ENCODE peak calls at places on chromosomes 11 and 22, in five cellular contexts. F is HEK293T, P is GM12878, U is HepG2, B is SK-N-SH. K is an unnamed sample.

GRCh38 chr11:94734563-94735275 is 33.4 kb upstream of the AMOTL1 start:
- DNase-seq in P (no peak), B (no peak), F (no peak), U (no peak), K (no peak)

GRCh38 chr11:34149786-34150185 is 44.4 kb downstream of the NAT10 start:
- DNase-seq in P (no peak), B (peak), F (peak), U (no peak), K (peak)

GRCh38 chr11:31813961-31814868 is 3.1 kb upstream of the PAX6 start:
- DNase-seq in U (no peak), B (peak), P (no peak), F (no peak), K (no peak)

GRCh38 chr11:36130401-36130800 is 158.8 kb downstream of the COMMD9 start:
- DNase-seq in F (no peak), U (no peak), B (no peak), P (no peak), K (no peak)

GRCh38 chr11:104967493-104968364 is 645 bp downstream of the CASP4 start:
- DNase-seq in P (no peak), F (no peak), U (no peak), B (no peak), K (no peak)

GRCh38 chr11:89660234-89660633 is 49.9 kb upstream of the TRIM77 start:
- DNase-seq in B (no peak), U (peak), F (no peak), P (no peak), K (no peak)

GRCh38 chr11:128725630-128726461 is 32.0 kb downstream of the FLI1 start:
- DNase-seq in F (no peak), U (no peak), B (no peak), P (peak), K (no peak)

GRCh38 chr11:30560345-30561106 is 25.6 kb downstream of the MPPED2 start:
- DNase-seq in P (no peak), F (no peak), B (no peak), U (no peak), K (no peak)

GRCh38 chr11:6251120-6251733 is 8.4 kb upstream of the CCKBR start:
- DNase-seq in B (peak), F (peak), U (peak), P (no peak), K (peak)

GRCh38 chr11:120618399-120618798 is 106.9 kb downstream of the GRIK4 start:
- DNase-seq in U (no peak), P (no peak), F (no peak), B (no peak), K (no peak)

GRCh38 chr11:68843052-68843561 is 1.4 kb upstream of the CPT1A start:
- DNase-seq in F (no peak), P (no peak), U (no peak), B (no peak), K (no peak)

DNA sequence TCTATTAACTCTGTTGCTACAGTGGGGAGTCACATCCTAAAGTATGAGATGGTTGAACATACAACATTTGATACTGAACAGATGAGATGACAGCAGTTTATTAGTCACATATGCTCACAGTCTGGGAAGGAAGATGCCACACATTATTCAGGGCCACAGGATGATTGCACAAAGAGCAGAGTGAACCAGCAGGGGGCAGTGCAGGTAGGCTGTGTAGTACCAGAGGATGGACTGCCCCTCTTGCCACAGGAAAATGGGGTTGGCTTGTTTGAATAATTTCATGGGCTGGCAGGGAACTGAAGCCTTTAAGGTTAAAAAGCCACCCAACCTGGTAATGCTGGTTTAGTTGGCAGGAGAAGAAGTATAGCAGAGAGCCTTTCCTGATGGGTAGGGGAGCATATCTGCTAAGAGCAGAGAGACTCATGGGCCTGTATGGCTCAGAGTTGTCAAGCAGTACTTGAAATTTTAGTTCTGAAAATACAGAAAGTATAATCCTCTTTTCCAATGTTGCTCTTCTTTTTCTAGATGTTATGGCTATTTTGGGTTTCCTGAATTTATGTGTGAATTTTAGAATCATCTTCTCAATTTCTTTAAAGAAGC is 180.4 kb upstream of the B3GAT1 start:
- DNase-seq in P (no peak), F (peak), B (peak), U (peak), K (peak)
- TF ChIP-seq FOXM1 in P (no peak), F (no peak), B (no peak), U (no peak), K (no peak)

DNA sequence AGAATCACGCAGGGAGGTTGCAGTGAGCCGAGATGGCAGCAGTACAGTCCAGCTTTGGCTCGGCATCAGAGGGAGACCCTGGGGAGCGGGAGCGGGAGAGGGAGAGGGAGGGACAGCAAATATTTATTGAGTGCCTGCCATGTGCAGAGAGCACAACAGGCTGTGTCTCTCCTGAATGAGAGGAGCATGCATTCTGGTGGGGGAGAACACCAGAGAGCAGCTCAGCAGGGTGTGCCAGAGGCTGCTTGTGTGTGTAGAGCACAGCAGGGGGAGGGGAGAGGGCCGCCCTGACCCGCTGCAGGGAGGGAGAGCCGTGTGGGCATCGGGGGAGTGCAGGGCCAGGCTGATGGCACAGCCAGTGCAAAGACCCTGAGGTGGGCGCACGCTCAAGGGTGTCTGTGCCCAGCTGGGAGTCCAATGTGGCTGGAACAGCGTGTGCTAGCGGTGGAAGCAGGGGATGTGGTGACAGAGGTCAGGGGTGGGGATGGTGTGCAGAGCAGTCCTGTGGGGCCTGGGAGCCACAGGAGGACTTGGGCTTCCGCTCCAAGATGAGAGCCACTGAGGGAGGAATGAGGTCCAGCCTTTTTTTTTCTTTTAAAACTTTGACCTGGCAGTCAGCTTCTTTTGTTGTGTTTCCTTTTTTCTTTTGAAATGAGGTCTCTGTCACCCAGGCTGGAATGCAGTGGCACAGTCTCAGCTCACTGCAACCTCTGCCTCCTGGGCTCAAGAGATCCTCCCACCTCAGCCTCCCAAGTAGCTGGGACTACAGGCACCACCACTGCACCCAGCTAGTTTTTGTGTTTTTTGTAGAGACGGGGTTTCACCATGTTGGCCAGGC is 12.0 kb downstream of the PPIL2 start:
- DNase-seq in B (no peak), P (no peak), U (peak), F (no peak), K (no peak)
- TF ChIP-seq FOXM1 in B (no peak), P (no peak), U (no peak), F (no peak), K (no peak)

DNA sequence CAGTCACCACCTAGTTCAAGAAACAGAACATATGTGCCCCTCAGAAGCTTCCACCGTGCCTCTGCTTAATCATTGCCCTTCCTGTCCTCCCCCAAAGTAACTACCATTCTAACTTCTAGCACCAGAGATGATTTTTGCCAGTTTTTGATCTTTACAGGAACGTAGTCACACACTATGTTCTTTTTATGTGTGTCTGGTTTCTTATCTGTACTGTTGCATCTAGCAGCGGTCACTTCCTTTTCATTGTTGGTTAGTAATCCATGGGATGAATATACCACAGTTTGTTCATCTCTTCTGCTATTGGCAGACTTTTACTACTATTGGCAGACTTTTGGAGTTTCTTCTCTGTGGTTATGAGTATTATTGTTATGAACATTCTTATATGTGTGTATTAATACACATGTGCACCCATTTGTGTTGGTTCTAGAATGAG is 34.6 kb downstream of the SPECC1L start:
- DNase-seq in B (no peak), F (no peak), U (no peak), P (no peak), K (no peak)
- TF ChIP-seq FOXM1 in B (no peak), F (no peak), U (no peak), P (no peak), K (no peak)

GRCh38 chr22:35609761-35610160 is 7.4 kb downstream of the MB start:
- DNase-seq in U (no peak), F (no peak), P (no peak), B (no peak), K (no peak)

GRCh38 chr22:35605787-35606492 is 11.2 kb downstream of the MB start:
- DNase-seq in F (no peak), U (no peak), B (peak), P (no peak), K (no peak)

GRCh38 chr22:35606916-35607315 is 10.2 kb downstream of the MB start:
- DNase-seq in U (no peak), B (no peak), P (no peak), F (no peak), K (no peak)

GRCh38 chr22:35609261-35609660 is 7.9 kb downstream of the MB start:
- DNase-seq in F (no peak), P (no peak), B (no peak), U (no peak), K (no peak)

GRCh38 chr22:35608088-35608487 is 9.0 kb downstream of the MB start:
- DNase-seq in U (no peak), P (no peak), B (no peak), F (no peak), K (no peak)
- TF ChIP-seq FOXM1 in U (no peak), P (no peak), B (no peak), F (no peak), K (no peak)

K was measured in K562.